ENCODE peak calls at places on chromosome 5, in six cellular contexts. V is foreskin fibroblast, F is bronchial epithelial cell, D is fibroblast of the conjunctiva, A is NCI-H2081, T is heart right ventricle. Q is an unnamed sample.

GRCh38 chr5:102666164-102666951 is 88.7 kb upstream of the PAM start:
- DNase-seq in V (peak), F (no peak), D (no peak), A (no peak), T (no peak), Q (no peak)

GRCh38 chr5:149117970-149118369 is 23.3 kb upstream of the ABLIM3 start:
- DNase-seq in V (no peak), F (no peak), D (no peak), A (no peak), T (no peak), Q (no peak)

GRCh38 chr5:178125253-178125916 is 5.4 kb upstream of the RMND5B start:
- DNase-seq in V (no peak), F (no peak), D (no peak), A (no peak), T (no peak), Q (no peak)

GRCh38 chr5:137310051-137310730 is 188.9 kb downstream of the SPOCK1 start:
- DNase-seq in V (peak), F (peak), D (peak), A (no peak), T (no peak), Q (no peak)

GRCh38 chr5:126354012-126354856 is 69.0 kb upstream of the GRAMD2B start:
- DNase-seq in V (peak), F (peak), D (peak), A (peak), T (no peak), Q (no peak)

GRCh38 chr5:75522025-75522424 is 10.3 kb downstream of the POLK start:
- DNase-seq in V (no peak), F (no peak), D (no peak), A (no peak), T (no peak), Q (no peak)

GRCh38 chr5:42970636-42971559 is 69.2 kb downstream of the ANXA2R start:
- DNase-seq in V (no peak), F (no peak), D (no peak), A (no peak), T (peak), Q (no peak)

GRCh38 chr5:115810776-115811175 is 5.7 kb downstream of the CDO1 start:
- DNase-seq in V (peak), F (no peak), D (peak), A (no peak), T (no peak), Q (no peak)

GRCh38 chr5:37060030-37060429 is 183.5 kb downstream of the NIPBL start:
- DNase-seq in V (no peak), F (no peak), D (no peak), A (no peak), T (no peak), Q (no peak)

GRCh38 chr5:1048861-1049838 is 40.5 kb downstream of the NKD2 start:
- DNase-seq in V (peak), F (no peak), D (no peak), A (no peak), T (peak), Q (no peak)

GRCh38 chr5:98928802-98929122 is at the start of gene CHD1:
- DNase-seq in V (peak), F (peak), D (no peak), A (peak), T (peak), Q (peak)

GRCh38 chr5:159915913-159916840 is at the start of gene ADRA1B:
- DNase-seq in V (peak), F (no peak), D (no peak), A (peak), T (peak), Q (peak)

GRCh38 chr5:22644859-22645258 is 208.3 kb downstream of the CDH12 start:
- DNase-seq in V (no peak), F (no peak), D (no peak), A (no peak), T (no peak), Q (no peak)

GRCh38 chr5:179801304-179802206 is 5.1 kb downstream of the MGAT4B start:
- DNase-seq in V (peak), F (peak), D (no peak), A (no peak), T (peak), Q (peak)

GRCh38 chr5:142959683-142960308 is 189.6 kb downstream of the ARHGAP26 start:
- DNase-seq in V (no peak), F (no peak), D (no peak), A (no peak), T (no peak), Q (no peak)

GRCh38 chr5:71939452-71939932 is 167.8 kb upstream of the MAP1B start:
- DNase-seq in V (no peak), F (no peak), D (no peak), A (no peak), T (no peak), Q (no peak)

GRCh38 chr5:135075621-135076585 is 41.9 kb upstream of the PITX1 start:
- DNase-seq in V (no peak), F (peak), D (no peak), A (no peak), T (no peak), Q (no peak)

GRCh38 chr5:126810983-126811382 is 34.0 kb downstream of the LMNB1 start:
- DNase-seq in V (no peak), F (no peak), D (no peak), A (no peak), T (no peak), Q (no peak)

GRCh38 chr5:177423671-177424070 is 2.8 kb upstream of the GRK6 start:
- DNase-seq in V (no peak), F (no peak), D (no peak), A (no peak), T (no peak), Q (no peak)

GRCh38 chr5:132369471-132370240 is at the start of gene SLC22A5:
- DNase-seq in V (peak), F (peak), D (no peak), A (peak), T (peak), Q (peak)

GRCh38 chr5:149824851-149825250 is 94.7 kb downstream of the PPARGC1B start:
- DNase-seq in V (peak), F (no peak), D (no peak), A (no peak), T (peak), Q (no peak)

GRCh38 chr5:15980835-15981234 is 198.8 kb downstream of the MARCHF11 start:
- DNase-seq in V (no peak), F (no peak), D (no peak), A (no peak), T (no peak), Q (no peak)

GRCh38 chr5:9251379-9251980 is 294.4 kb downstream of the SEMA5A start:
- DNase-seq in V (peak), F (peak), D (no peak), A (no peak), T (no peak), Q (no peak)

GRCh38 chr5:388266-389196 is 54.4 kb upstream of the EXOC3 start:
- DNase-seq in V (no peak), F (no peak), D (no peak), A (peak), T (no peak), Q (no peak)

GRCh38 chr5:9507974-9508373 is 37.9 kb downstream of the SEMA5A start:
- DNase-seq in V (peak), F (no peak), D (no peak), A (no peak), T (no peak), Q (no peak)

GRCh38 chr5:73115399-73116051 is 4.8 kb upstream of the TMEM171 start:
- DNase-seq in V (peak), F (peak), D (peak), A (no peak), T (no peak), Q (no peak)

GRCh38 chr5:150609843-150610584 is 30.4 kb upstream of the SYNPO start:
- DNase-seq in V (no peak), F (no peak), D (no peak), A (no peak), T (peak), Q (no peak)

GRCh38 chr5:81786509-81786908 is 35.6 kb upstream of the SSBP2 start:
- DNase-seq in V (no peak), F (peak), D (no peak), A (no peak), T (no peak), Q (no peak)

GRCh38 chr5:179284751-179285191 is 60.5 kb downstream of the ADAMTS2 start:
- DNase-seq in V (no peak), F (no peak), D (no peak), A (no peak), T (no peak), Q (no peak)

GRCh38 chr5:146789712-146790660 is 88.6 kb downstream of the PPP2R2B start:
- DNase-seq in V (no peak), F (no peak), D (no peak), A (no peak), T (no peak), Q (no peak)

GRCh38 chr5:71013575-71013974 is 11.6 kb downstream of the NAIP start:
- DNase-seq in V (no peak), F (no peak), D (no peak), A (no peak), T (no peak), Q (no peak)

GRCh38 chr5:173018352-173018751 is 34.8 kb downstream of the ATP6V0E1 start:
- DNase-seq in V (no peak), F (no peak), D (no peak), A (no peak), T (no peak), Q (no peak)

GRCh38 chr5:87268126-87268969 is 665 bp downstream of the RASA1 start:
- DNase-seq in V (peak), F (peak), D (peak), A (peak), T (peak), Q (peak)

GRCh38 chr5:157148734-157149615 is 6.3 kb upstream of the MED7 start:
- DNase-seq in V (peak), F (peak), D (peak), A (peak), T (no peak), Q (peak)

GRCh38 chr5:177419045-177419444 is 7.4 kb upstream of the GRK6 start:
- DNase-seq in V (peak), F (peak), D (no peak), A (no peak), T (no peak), Q (no peak)

GRCh38 chr5:96247733-96248132 is 185.3 kb downstream of the PCSK1 start:
- DNase-seq in V (no peak), F (no peak), D (no peak), A (no peak), T (no peak), Q (no peak)

GRCh38 chr5:11234501-11234911 is 473.5 kb upstream of the DAP start:
- DNase-seq in V (no peak), F (no peak), D (no peak), A (no peak), T (peak), Q (no peak)

Q was measured in T follicular helper cell.